ENCODE peak calls at places on chromosome 22, in five cellular contexts. One of them, this sample, is unnamed.

GRCh38 chr22:47408409-47408808 is 646.0 kb downstream of the TBC1D22A start:
- DNase-seq in tibial nerve: no peak
- DNase-seq in esophagus muscularis mucosa: no peak
- DNase-seq in stomach: no peak
- DNase-seq in transverse colon: no peak
- DNase-seq in this sample: no peak

GRCh38 chr22:44286673-44287072 is 26.1 kb downstream of the SHISAL1 start:
- DNase-seq in stomach: no peak
- DNase-seq in esophagus muscularis mucosa: no peak
- DNase-seq in transverse colon: no peak
- DNase-seq in tibial nerve: no peak
- DNase-seq in this sample: no peak

GRCh38 chr22:38755911-38756532 is at the start of gene SUN2:
- DNase-seq in stomach: peak; percentile 95
- DNase-seq in transverse colon: peak; percentile 96
- DNase-seq in tibial nerve: peak; percentile 89
- DNase-seq in esophagus muscularis mucosa: peak; percentile 99
- DNase-seq in this sample: peak; percentile 96

GRCh38 chr22:35749808-35750207 is 32.1 kb downstream of the APOL5 start:
- DNase-seq in esophagus muscularis mucosa: no peak
- DNase-seq in transverse colon: no peak
- DNase-seq in tibial nerve: no peak
- DNase-seq in stomach: no peak
- DNase-seq in this sample: no peak

GRCh38 chr22:45977551-45978274 is 751 bp upstream of the WNT7B start:
- DNase-seq in transverse colon: no peak
- DNase-seq in stomach: no peak
- DNase-seq in tibial nerve: no peak
- DNase-seq in esophagus muscularis mucosa: no peak
- DNase-seq in this sample: no peak

GRCh38 chr22:19958083-19959042 is 16.7 kb upstream of the TXNRD2 start:
- DNase-seq in transverse colon: no peak
- DNase-seq in tibial nerve: peak; percentile 33
- DNase-seq in esophagus muscularis mucosa: no peak
- DNase-seq in stomach: no peak
- DNase-seq in this sample: peak; percentile 65

GRCh38 chr22:50010676-50011446 is 1.7 kb downstream of the IL17REL start:
- DNase-seq in transverse colon: peak; percentile 9
- DNase-seq in esophagus muscularis mucosa: no peak
- DNase-seq in stomach: no peak
- DNase-seq in tibial nerve: no peak
- DNase-seq in this sample: no peak

GRCh38 chr22:49161002-49161850 is 666.4 kb downstream of the BRD1 start:
- DNase-seq in stomach: no peak
- DNase-seq in tibial nerve: no peak
- DNase-seq in transverse colon: no peak
- DNase-seq in esophagus muscularis mucosa: no peak
- DNase-seq in this sample: no peak

GRCh38 chr22:20430101-20430640 is 7.5 kb downstream of the SCARF2 start:
- DNase-seq in tibial nerve: no peak
- DNase-seq in stomach: no peak
- DNase-seq in transverse colon: no peak
- DNase-seq in esophagus muscularis mucosa: no peak
- DNase-seq in this sample: no peak

GRCh38 chr22:44436656-44437492 is 61.2 kb downstream of the RTL6 start:
- DNase-seq in tibial nerve: no peak
- DNase-seq in transverse colon: no peak
- DNase-seq in esophagus muscularis mucosa: no peak
- DNase-seq in stomach: no peak
- DNase-seq in this sample: no peak

GRCh38 chr22:22925146-22925794 is 37.7 kb downstream of the IGLL5 start:
- DNase-seq in esophagus muscularis mucosa: no peak
- DNase-seq in transverse colon: no peak
- DNase-seq in stomach: no peak
- DNase-seq in tibial nerve: no peak
- DNase-seq in this sample: no peak

GRCh38 chr22:23053912-23054530 is 16.3 kb upstream of the GNAZ start:
- DNase-seq in stomach: no peak
- DNase-seq in esophagus muscularis mucosa: peak; percentile 87
- DNase-seq in tibial nerve: no peak
- DNase-seq in transverse colon: no peak
- DNase-seq in this sample: no peak

GRCh38 chr22:20552450-20552894 is 45.1 kb downstream of the MED15 start:
- DNase-seq in esophagus muscularis mucosa: no peak
- DNase-seq in tibial nerve: peak; percentile 81
- DNase-seq in transverse colon: peak; percentile 52
- DNase-seq in stomach: peak; percentile 52
- DNase-seq in this sample: peak; percentile 58

GRCh38 chr22:48319321-48320047 is 1508.2 kb downstream of the BRD1 start:
- DNase-seq in transverse colon: no peak
- DNase-seq in tibial nerve: no peak
- DNase-seq in stomach: no peak
- DNase-seq in esophagus muscularis mucosa: no peak
- DNase-seq in this sample: peak; percentile 14

GRCh38 chr22:49825436-49825835 is 2.2 kb downstream of the BRD1 start:
- DNase-seq in tibial nerve: no peak
- DNase-seq in esophagus muscularis mucosa: no peak
- DNase-seq in transverse colon: no peak
- DNase-seq in stomach: no peak
- DNase-seq in this sample: no peak

GRCh38 chr22:46998346-46998745 is 235.9 kb downstream of the TBC1D22A start:
- DNase-seq in esophagus muscularis mucosa: no peak
- DNase-seq in tibial nerve: no peak
- DNase-seq in transverse colon: no peak
- DNase-seq in stomach: no peak
- DNase-seq in this sample: no peak

GRCh38 chr22:20523118-20523983 is 15.9 kb downstream of the MED15 start:
- DNase-seq in tibial nerve: no peak
- DNase-seq in transverse colon: no peak
- DNase-seq in stomach: no peak
- DNase-seq in esophagus muscularis mucosa: no peak
- DNase-seq in this sample: no peak

GRCh38 chr22:17402304-17402703 is 33.0 kb downstream of the CECR2 start:
- DNase-seq in tibial nerve: no peak
- DNase-seq in esophagus muscularis mucosa: no peak
- DNase-seq in stomach: no peak
- DNase-seq in transverse colon: no peak
- DNase-seq in this sample: no peak

GRCh38 chr22:21103633-21104032 is 57.9 kb downstream of the LRRC74B start:
- DNase-seq in esophagus muscularis mucosa: no peak
- DNase-seq in transverse colon: no peak
- DNase-seq in stomach: no peak
- DNase-seq in tibial nerve: no peak
- DNase-seq in this sample: no peak

GRCh38 chr22:49544286-49544685 is 283.4 kb downstream of the BRD1 start:
- DNase-seq in esophagus muscularis mucosa: no peak
- DNase-seq in tibial nerve: no peak
- DNase-seq in stomach: no peak
- DNase-seq in transverse colon: no peak
- DNase-seq in this sample: no peak

GRCh38 chr22:43747877-43748276 is 64.2 kb downstream of the EFCAB6 start:
- DNase-seq in stomach: no peak
- DNase-seq in tibial nerve: no peak
- DNase-seq in esophagus muscularis mucosa: no peak
- DNase-seq in transverse colon: no peak
- DNase-seq in this sample: no peak

GRCh38 chr22:47123006-47123826 is 360.8 kb downstream of the TBC1D22A start:
- DNase-seq in transverse colon: no peak
- DNase-seq in esophagus muscularis mucosa: no peak
- DNase-seq in tibial nerve: no peak
- DNase-seq in stomach: no peak
- DNase-seq in this sample: no peak

GRCh38 chr22:23898006-23898974 is 4.1 kb downstream of the MIF start:
- DNase-seq in tibial nerve: no peak
- DNase-seq in stomach: no peak
- DNase-seq in transverse colon: no peak
- DNase-seq in esophagus muscularis mucosa: no peak
- DNase-seq in this sample: no peak

GRCh38 chr22:19105867-19106802 is 16.1 kb downstream of the DGCR2 start:
- DNase-seq in tibial nerve: no peak
- DNase-seq in esophagus muscularis mucosa: no peak
- DNase-seq in transverse colon: no peak
- DNase-seq in stomach: no peak
- DNase-seq in this sample: no peak

GRCh38 chr22:49976439-49977175 is 16.0 kb downstream of the PIM3 start:
- DNase-seq in transverse colon: peak; percentile 8
- DNase-seq in esophagus muscularis mucosa: no peak
- DNase-seq in tibial nerve: no peak
- DNase-seq in stomach: peak; percentile 26
- DNase-seq in this sample: no peak

GRCh38 chr22:47354668-47355387 is 592.4 kb downstream of the TBC1D22A start:
- DNase-seq in transverse colon: no peak
- DNase-seq in esophagus muscularis mucosa: no peak
- DNase-seq in stomach: peak; percentile 20
- DNase-seq in tibial nerve: no peak
- DNase-seq in this sample: no peak

GRCh38 chr22:21819183-21819770 is 48.2 kb downstream of the MAPK1 start:
- DNase-seq in esophagus muscularis mucosa: peak; percentile 60
- DNase-seq in transverse colon: no peak
- DNase-seq in tibial nerve: no peak
- DNase-seq in stomach: no peak
- DNase-seq in this sample: no peak

GRCh38 chr22:50621948-50622722 is 5.8 kb downstream of the ARSA start:
- DNase-seq in esophagus muscularis mucosa: no peak
- DNase-seq in tibial nerve: no peak
- DNase-seq in stomach: peak; percentile 63
- DNase-seq in transverse colon: peak; percentile 65
- DNase-seq in this sample: no peak

GRCh38 chr22:46929046-46929688 is 166.7 kb downstream of the TBC1D22A start:
- DNase-seq in transverse colon: no peak
- DNase-seq in stomach: no peak
- DNase-seq in esophagus muscularis mucosa: no peak
- DNase-seq in tibial nerve: no peak
- DNase-seq in this sample: no peak

GRCh38 chr22:26674211-26675190 is 17.1 kb downstream of the MIAT start:
- DNase-seq in transverse colon: peak; percentile 19
- DNase-seq in esophagus muscularis mucosa: no peak
- DNase-seq in tibial nerve: no peak
- DNase-seq in stomach: no peak
- DNase-seq in this sample: no peak
- TF ChIP-seq POLR2A in transverse colon: no peak
- TF ChIP-seq POLR2A in esophagus muscularis mucosa: no peak
- TF ChIP-seq POLR2A in tibial nerve: no peak
- TF ChIP-seq POLR2A in stomach: no peak
- TF ChIP-seq POLR2A in this sample: no peak

GRCh38 chr22:40441761-40442364 is 71.5 kb downstream of the SGSM3 start:
- DNase-seq in tibial nerve: no peak
- DNase-seq in stomach: no peak
- DNase-seq in esophagus muscularis mucosa: no peak
- DNase-seq in transverse colon: no peak
- DNase-seq in this sample: no peak

GRCh38 chr22:40446203-40446602 is 75.8 kb downstream of the SGSM3 start:
- DNase-seq in stomach: no peak
- DNase-seq in transverse colon: no peak
- DNase-seq in tibial nerve: no peak
- DNase-seq in esophagus muscularis mucosa: no peak
- DNase-seq in this sample: no peak

GRCh38 chr22:40444483-40444787 is 74.0 kb downstream of the SGSM3 start:
- DNase-seq in stomach: no peak
- DNase-seq in transverse colon: no peak
- DNase-seq in tibial nerve: no peak
- DNase-seq in esophagus muscularis mucosa: no peak
- DNase-seq in this sample: no peak

GRCh38 chr22:40449676-40450035 is 79.3 kb downstream of the SGSM3 start:
- DNase-seq in transverse colon: no peak
- DNase-seq in esophagus muscularis mucosa: no peak
- DNase-seq in stomach: no peak
- DNase-seq in tibial nerve: no peak
- DNase-seq in this sample: no peak

DNA sequence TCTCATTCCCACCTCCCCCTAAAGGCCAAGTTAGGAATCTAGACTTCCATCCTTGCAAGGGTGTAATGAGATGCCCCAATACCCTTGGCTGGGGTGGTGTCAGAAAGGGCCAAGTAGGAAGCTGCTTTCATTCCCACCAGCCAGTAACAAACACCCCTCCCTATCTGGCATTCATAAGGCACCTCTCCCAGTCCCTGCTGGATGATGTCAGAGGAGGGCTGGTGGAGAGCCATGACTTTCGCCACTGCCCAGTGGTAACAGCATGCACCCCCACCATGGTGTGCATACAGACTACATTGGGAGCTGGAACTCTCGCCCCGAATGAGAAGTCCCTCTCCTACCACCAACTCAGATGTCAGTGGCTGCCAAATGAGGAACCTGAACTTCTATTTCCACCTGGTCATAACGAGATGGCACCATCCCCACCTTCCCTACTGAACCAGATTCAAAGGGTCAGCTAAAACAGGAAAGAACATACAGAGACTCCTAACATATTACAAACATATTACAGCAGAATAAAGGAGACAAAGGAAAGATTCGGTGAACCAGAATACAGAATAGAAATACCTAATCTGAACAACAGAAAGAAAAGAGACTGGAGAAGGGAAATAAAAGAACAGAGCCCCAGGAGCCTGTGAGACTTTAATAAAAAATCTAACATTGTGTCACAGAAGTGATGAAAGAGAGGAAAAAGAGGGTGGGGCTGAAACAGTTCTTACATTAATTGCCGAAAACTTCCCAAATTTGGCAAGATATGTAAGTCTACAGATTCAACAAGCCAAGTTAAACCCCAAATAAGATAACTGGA is 73.5 kb downstream of the SGSM3 start:
- DNase-seq in tibial nerve: peak; percentile 22
- DNase-seq in esophagus muscularis mucosa: no peak
- DNase-seq in stomach: no peak
- DNase-seq in transverse colon: no peak
- DNase-seq in this sample: no peak
- TF ChIP-seq CTCF in tibial nerve: no peak
- TF ChIP-seq CTCF in esophagus muscularis mucosa: no peak
- TF ChIP-seq CTCF in stomach: no peak
- TF ChIP-seq CTCF in transverse colon: no peak
- TF ChIP-seq CTCF in this sample: no peak

GRCh38 chr22:40414306-40414705 is 43.9 kb downstream of the SGSM3 start:
- DNase-seq in stomach: no peak
- DNase-seq in tibial nerve: no peak
- DNase-seq in esophagus muscularis mucosa: no peak
- DNase-seq in transverse colon: no peak
- DNase-seq in this sample: no peak

GRCh38 chr22:40410731-40411505 is 40.5 kb downstream of the SGSM3 start:
- DNase-seq in esophagus muscularis mucosa: no peak
- DNase-seq in transverse colon: no peak
- DNase-seq in stomach: no peak
- DNase-seq in tibial nerve: no peak
- DNase-seq in this sample: no peak

GRCh38 chr22:40411506-40411861 is 41.1 kb downstream of the SGSM3 start:
- DNase-seq in stomach: no peak
- DNase-seq in esophagus muscularis mucosa: no peak
- DNase-seq in tibial nerve: no peak
- DNase-seq in transverse colon: no peak
- DNase-seq in this sample: no peak

GRCh38 chr22:40413873-40414272 is 43.5 kb downstream of the SGSM3 start:
- DNase-seq in esophagus muscularis mucosa: no peak
- DNase-seq in stomach: no peak
- DNase-seq in transverse colon: no peak
- DNase-seq in tibial nerve: no peak
- DNase-seq in this sample: no peak

GRCh38 chr22:40412441-40412840 is 42.0 kb downstream of the SGSM3 start:
- DNase-seq in tibial nerve: no peak
- DNase-seq in esophagus muscularis mucosa: no peak
- DNase-seq in transverse colon: no peak
- DNase-seq in stomach: no peak
- DNase-seq in this sample: no peak
- TF ChIP-seq EP300 in tibial nerve: no peak
- TF ChIP-seq EP300 in esophagus muscularis mucosa: no peak
- TF ChIP-seq EP300 in transverse colon: no peak
- TF ChIP-seq EP300 in stomach: no peak
- TF ChIP-seq EP300 in this sample: no peak

GRCh38 chr22:33325232-33326004 is 267.2 kb upstream of the SYN3 start:
- DNase-seq in stomach: no peak
- DNase-seq in esophagus muscularis mucosa: no peak
- DNase-seq in tibial nerve: no peak
- DNase-seq in transverse colon: no peak
- DNase-seq in this sample: no peak
- TF ChIP-seq POLR2A in stomach: no peak
- TF ChIP-seq POLR2A in esophagus muscularis mucosa: no peak
- TF ChIP-seq POLR2A in tibial nerve: no peak
- TF ChIP-seq POLR2A in transverse colon: no peak
- TF ChIP-seq POLR2A in this sample: no peak